ENCODE peak calls at places on chromosome 19, in four cellular contexts. C, Q, P and D are unnamed samples. For H3K4me1, the result is how much of the 10 kb centered on the place peaks cover.

GRCh38 chr19:10259162-10259905 is 7.3 kb downstream of the MRPL4 start:
- DNase-seq in Q (peak), C (peak), P (peak), D (peak)

GRCh38 chr19:46610413-46610775 is 9.3 kb downstream of the CALM3 start:
- DNase-seq in C (no peak), P (no peak), Q (peak), D (no peak)

GRCh38 chr19:50772408-50773311 is 2.4 kb downstream of the GPR32 start:
- DNase-seq in Q (no peak), P (no peak), C (no peak), D (no peak)

GRCh38 chr19:4639531-4640246 is 373 bp downstream of the TNFAIP8L1 start:
- DNase-seq in Q (no peak), P (no peak), C (no peak), D (no peak)

GRCh38 chr19:44807652-44808462 is 1.0 kb upstream of the BCAM start:
- DNase-seq in P (peak), C (peak), Q (no peak), D (no peak)

GRCh38 chr19:21028969-21029268 is 8.5 kb downstream of the ZNF430 start:
- DNase-seq in C (peak), Q (no peak), P (no peak), D (no peak)

GRCh38 chr19:50666346-50667176 is 17.3 kb downstream of the C19orf81 start:
- DNase-seq in P (no peak), C (no peak), Q (no peak), D (no peak)

GRCh38 chr19:10334340-10335148 is 1.2 kb upstream of the RAVER1 start:
- DNase-seq in P (peak), Q (no peak), C (peak), D (peak)

GRCh38 chr19:54160182-54160811 is 776 bp upstream of the LENG1 start:
- DNase-seq in C (peak), Q (no peak), P (no peak), D (no peak)

GRCh38 chr19:17794731-17795494 is at the start of gene B3GNT3:
- DNase-seq in P (peak), C (no peak), Q (no peak), D (no peak)

GRCh38 chr19:19613456-19613855 is 5.0 kb downstream of the PBX4 start:
- DNase-seq in Q (no peak), P (no peak), C (peak), D (no peak)

GRCh38 chr19:16320987-16321386 is 3.6 kb upstream of the KLF2 start:
- DNase-seq in Q (no peak), C (peak), P (no peak), D (no peak)

GRCh38 chr19:10544242-10544752 is 593 bp downstream of the ATG4D start:
- DNase-seq in P (no peak), C (no peak), Q (no peak), D (peak)

GRCh38 chr19:39238209-39238608 is 6.6 kb downstream of the IFNL3 start:
- DNase-seq in P (no peak), Q (no peak), C (no peak), D (no peak)

GRCh38 chr19:16836115-16836905 is 7.1 kb downstream of the SIN3B start:
- DNase-seq in Q (no peak), P (no peak), C (peak), D (no peak)

GRCh38 chr19:17963936-17964691 is 2.8 kb upstream of the KCNN1 start:
- DNase-seq in Q (no peak), P (no peak), C (no peak), D (no peak)

GRCh38 chr19:54430306-54431254 is 15.3 kb downstream of the TTYH1 start:
- DNase-seq in C (no peak), P (peak), Q (no peak), D (peak)

GRCh38 chr19:3625996-3626472 is 556 bp downstream of the CACTIN start:
- DNase-seq in P (peak), Q (no peak), C (peak), D (no peak)

GRCh38 chr19:46150606-46151005 is 2.6 kb downstream of the IGFL2 start:
- DNase-seq in Q (no peak), C (no peak), P (no peak), D (no peak)

GRCh38 chr19:41957838-41958366 is 1.2 kb downstream of the RABAC1 start:
- DNase-seq in C (peak), Q (peak), P (peak), D (no peak)

GRCh38 chr19:17829855-17830566 is 8.7 kb upstream of the INSL3 start:
- DNase-seq in C (peak), Q (no peak), P (peak), D (no peak)

GRCh38 chr19:45249261-45250033 is 1.6 kb upstream of the MARK4 start:
- DNase-seq in C (no peak), P (no peak), Q (no peak), D (no peak)

GRCh38 chr19:14090509-14091085 is at the start of gene SAMD1:
- DNase-seq in P (peak), C (peak), Q (peak), D (peak)

GRCh38 chr19:21202865-21203494 is 61.1 kb downstream of the ZNF431 start:
- DNase-seq in P (peak), C (peak), Q (no peak), D (no peak)

GRCh38 chr19:16882146-16882545 is 6.7 kb upstream of the F2RL3 start:
- DNase-seq in Q (no peak), P (no peak), C (no peak), D (no peak)

GRCh38 chr19:32875428-32875827 is 5.9 kb upstream of the SLC7A9 start:
- DNase-seq in Q (no peak), P (no peak), C (no peak), D (no peak)

GRCh38 chr19:55424518-55424917 is 16.9 kb upstream of the UBE2S start:
- DNase-seq in Q (no peak), C (no peak), P (no peak), D (no peak)

GRCh38 chr19:28554321-28555091 is 658.4 kb downstream of the UQCRFS1 start:
- DNase-seq in C (no peak), P (no peak), Q (no peak), D (no peak)

GRCh38 chr19:10269333-10270179 is 1.4 kb upstream of the ICAM1 start:
- DNase-seq in C (peak), P (peak), Q (peak), D (peak)

GRCh38 chr19:54042989-54043388 is 20.7 kb downstream of the VSTM1 start:
- DNase-seq in Q (no peak), C (no peak), P (no peak), D (no peak)

GRCh38 chr19:18945297-18945696 is 4.3 kb upstream of the HOMER3 start:
- DNase-seq in C (no peak), Q (no peak), P (no peak), D (no peak)

GRCh38 chr19:23054456-23054855 is 51.5 kb upstream of the ZNF728 start:
- DNase-seq in C (no peak), Q (no peak), P (no peak), D (no peak)

GRCh38 chr19:45591004-45591637 is 6.5 kb upstream of the OPA3 start:
- DNase-seq in P (peak), Q (no peak), C (peak), D (no peak)

GRCh38 chr19:39032164-39032918 is at the start of gene FBXO27:
- DNase-seq in Q (no peak), C (peak), P (peak), D (no peak)

GRCh38 chr19:15317392-15318011 is 14.8 kb downstream of the BRD4 start:
- DNase-seq in Q (no peak), C (peak), P (no peak), D (no peak)

GRCh38 chr19:15316498-15316897 is 15.8 kb downstream of the BRD4 start:
- DNase-seq in C (peak), Q (no peak), P (no peak), D (no peak)

GRCh38 chr19:15315101-15315500 is 17.2 kb downstream of the BRD4 start:
- DNase-seq in C (no peak), Q (no peak), P (no peak), D (no peak)

GRCh38 chr19:15320118-15320517 is 12.2 kb downstream of the BRD4 start:
- DNase-seq in P (no peak), Q (no peak), C (peak), D (no peak)

GRCh38 chr19:15318241-15318691 is 14.1 kb downstream of the BRD4 start:
- DNase-seq in P (no peak), Q (no peak), C (peak), D (peak)
- H3K4me1 ChIP-seq in P (half or more), Q (half or more), C (under half), D (half or more)

DNA sequence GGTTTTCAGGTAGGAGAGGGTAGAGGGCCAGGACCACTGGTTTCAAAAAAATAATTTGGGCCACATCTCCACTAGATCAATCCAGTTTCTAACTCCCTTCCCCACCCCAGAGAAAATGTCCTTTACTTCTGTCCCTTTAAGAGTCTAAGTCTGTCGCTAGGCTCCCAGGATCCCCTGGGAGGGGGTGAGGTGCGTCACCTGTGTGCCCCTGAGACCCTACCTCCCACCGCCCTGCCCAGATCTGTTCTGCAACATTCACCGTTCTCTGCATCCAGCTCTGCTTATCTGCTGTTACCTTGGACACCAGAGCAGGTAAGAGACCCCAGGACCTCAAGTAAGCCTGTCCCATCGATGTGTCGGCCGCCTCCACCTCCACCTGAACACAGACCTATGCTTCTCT is at the start of gene GFY:
- DNase-seq in Q (no peak), C (no peak), P (no peak), D (no peak)
- H3K4me1 ChIP-seq in Q (half or more), C (under half), P (under half), D (under half)

DNA sequence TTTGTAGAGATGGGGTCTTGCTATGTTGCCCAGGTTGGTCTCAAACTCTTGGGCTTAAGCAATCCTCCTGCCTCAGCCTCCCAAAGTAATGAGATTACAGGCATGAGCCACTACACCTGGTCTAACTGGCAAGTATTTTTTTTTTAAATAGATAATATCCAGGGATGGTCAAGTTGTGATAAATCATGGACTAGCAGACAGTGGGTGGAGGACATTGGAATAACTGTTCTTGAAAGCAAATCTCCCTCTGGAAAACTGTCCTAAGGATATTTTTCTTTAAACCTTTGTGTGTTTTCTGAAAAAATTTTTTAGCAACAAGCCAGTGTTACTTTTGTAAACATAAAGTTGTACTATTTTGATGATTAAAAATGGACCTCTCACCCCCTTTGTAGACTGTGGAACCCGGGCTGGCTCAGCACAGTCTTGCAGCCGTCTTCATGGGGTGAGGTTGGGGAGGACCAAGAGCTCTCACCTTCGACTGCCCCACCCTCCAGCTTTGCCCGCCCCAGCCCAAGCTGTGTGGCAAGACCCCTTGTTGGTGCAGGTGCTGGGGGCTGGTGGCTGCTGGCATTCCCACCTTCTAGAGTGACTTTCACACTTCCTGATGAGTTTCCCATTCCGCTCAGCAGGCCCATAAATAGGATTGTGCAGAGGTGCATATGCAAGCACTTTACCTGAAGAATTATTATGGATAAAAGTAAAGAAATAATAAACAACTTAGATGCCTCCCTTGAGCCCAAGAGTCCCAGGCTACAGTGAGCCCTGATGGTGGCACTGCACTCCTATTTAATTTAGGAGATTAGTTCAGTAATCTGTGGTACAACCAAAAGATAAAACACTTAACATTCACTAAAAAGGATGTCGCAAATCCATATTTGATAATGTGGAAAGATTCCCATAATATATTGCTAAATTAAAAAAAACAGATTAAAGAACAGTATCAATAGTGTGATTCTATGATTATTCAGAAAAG is 107.3 kb downstream of the GADD45B start:
- DNase-seq in P (no peak), Q (no peak), C (no peak), D (no peak)
- H3K4me1 ChIP-seq in P (under half), Q (under half), C (under half), D (under half)

DNA sequence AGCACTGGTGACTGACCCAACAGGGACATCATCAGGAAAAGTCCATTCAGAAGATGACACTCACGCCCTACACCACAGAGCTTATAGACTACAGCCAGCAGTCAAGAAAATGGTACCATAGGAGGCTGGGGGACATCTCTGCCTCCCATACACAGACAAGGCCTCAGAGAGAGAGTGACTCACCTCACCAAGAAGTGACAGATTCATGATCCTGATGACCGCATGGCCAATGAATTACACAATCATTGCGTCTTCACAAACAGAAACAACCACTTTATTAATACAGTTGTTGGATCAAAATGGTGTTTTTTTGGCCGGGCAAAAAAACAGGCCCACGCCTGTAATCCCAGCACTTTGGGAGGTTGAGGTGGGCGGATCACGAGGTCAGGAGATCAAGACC is 260.8 kb upstream of the TSHZ3 start:
- DNase-seq in P (no peak), C (no peak), Q (no peak), D (no peak)
- H3K4me1 ChIP-seq in P (under half), C (under half), Q (under half), D (under half)

GRCh38 chr19:36417752-36418286 is 625 bp downstream of the ZFP82 start:
- DNase-seq in P (no peak), C (no peak), Q (no peak), D (no peak)
- H3K4me1 ChIP-seq in P (under half), C (under half), Q (under half), D (under half)

DNA sequence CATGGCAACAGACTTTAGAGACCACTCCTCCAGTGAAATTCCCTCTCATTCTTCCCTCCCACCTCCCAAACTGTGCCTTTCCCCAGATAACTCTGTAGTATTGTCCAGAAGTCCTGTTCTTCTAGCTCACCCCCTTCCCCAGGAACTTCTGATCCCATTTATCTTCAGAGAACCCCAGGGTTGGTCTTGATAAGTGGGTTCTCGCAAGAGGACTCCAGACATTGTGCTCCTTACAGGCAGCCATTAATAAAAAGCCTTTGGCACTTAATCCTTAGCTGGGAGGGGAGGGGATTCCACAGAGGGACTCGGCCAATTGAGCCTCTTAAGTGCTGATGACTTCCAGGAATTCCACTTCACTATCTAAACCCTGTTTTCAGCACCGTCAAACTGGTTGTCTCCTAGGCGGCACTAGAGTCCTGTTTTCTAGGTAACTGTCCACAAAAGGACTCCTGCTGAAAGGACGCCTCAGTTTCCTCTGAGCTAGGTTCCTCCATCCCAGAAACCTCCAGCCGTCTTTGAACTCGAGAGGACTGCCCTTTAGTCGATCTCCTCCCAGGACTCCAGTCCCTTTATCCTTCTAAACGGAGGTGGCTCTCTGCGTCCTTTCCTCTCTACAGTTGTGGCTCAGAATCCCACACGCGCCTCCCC is 2.0 kb downstream of the LTBP4 start:
- DNase-seq in C (peak), P (peak), Q (peak), D (no peak)
- H3K4me1 ChIP-seq in C (under half), P (under half), Q (half or more), D (half or more)